ENCODE peak calls at places on chromosomes 1 and 21, in eight cellular contexts. One of them, this sample, is unnamed.
A peak's percentile ranks its signal among the peaks of the same experiment; 100 is the strongest.

GRCh38 chr1:245263701-245264100 is 108.9 kb downstream of the KIF26B start:
- DNase-seq in mesenchymal stem cell: peak; percentile 14
- DNase-seq in substantia nigra: no peak
- DNase-seq in cardiac muscle cell: peak; percentile 61
- DNase-seq in body of pancreas: no peak
- DNase-seq in transverse colon: no peak
- DNase-seq in endodermal cell: no peak
- DNase-seq in adrenal gland: no peak
- DNase-seq in this sample: no peak

GRCh38 chr1:197208945-197209344 is 59.1 kb upstream of the CRB1 start:
- DNase-seq in mesenchymal stem cell: no peak
- DNase-seq in substantia nigra: no peak
- DNase-seq in cardiac muscle cell: no peak
- DNase-seq in body of pancreas: no peak
- DNase-seq in transverse colon: no peak
- DNase-seq in endodermal cell: no peak
- DNase-seq in adrenal gland: no peak
- DNase-seq in this sample: no peak

GRCh38 chr1:202182040-202182877 is 11.3 kb upstream of the LGR6 start:
- DNase-seq in mesenchymal stem cell: no peak
- DNase-seq in substantia nigra: no peak
- DNase-seq in cardiac muscle cell: no peak
- DNase-seq in body of pancreas: no peak
- DNase-seq in transverse colon: no peak
- DNase-seq in endodermal cell: peak; percentile 38
- DNase-seq in adrenal gland: no peak
- DNase-seq in this sample: no peak

GRCh38 chr1:31881698-31882000 is 56.5 kb downstream of the PTP4A2 start:
- DNase-seq in mesenchymal stem cell: no peak
- DNase-seq in substantia nigra: no peak
- DNase-seq in cardiac muscle cell: no peak
- DNase-seq in body of pancreas: no peak
- DNase-seq in transverse colon: no peak
- DNase-seq in endodermal cell: no peak
- DNase-seq in adrenal gland: no peak
- DNase-seq in this sample: no peak

GRCh38 chr1:206717237-206717989 is 32.7 kb downstream of the MAPKAPK2 start:
- DNase-seq in mesenchymal stem cell: peak; percentile 58
- DNase-seq in substantia nigra: no peak
- DNase-seq in cardiac muscle cell: peak; percentile 70
- DNase-seq in body of pancreas: no peak
- DNase-seq in transverse colon: peak; percentile 42
- DNase-seq in endodermal cell: no peak
- DNase-seq in adrenal gland: no peak
- DNase-seq in this sample: no peak

GRCh38 chr1:108200627-108201106 is 524 bp upstream of the SLC25A24 start:
- DNase-seq in mesenchymal stem cell: peak; percentile 65
- DNase-seq in substantia nigra: peak; percentile 29
- DNase-seq in cardiac muscle cell: peak; percentile 82
- DNase-seq in body of pancreas: peak; percentile 37
- DNase-seq in transverse colon: peak; percentile 50
- DNase-seq in endodermal cell: peak; percentile 57
- DNase-seq in adrenal gland: peak; percentile 43
- DNase-seq in this sample: no peak

GRCh38 chr1:209645574-209646452 is 6.4 kb downstream of the LAMB3 start:
- DNase-seq in mesenchymal stem cell: peak; percentile 50
- DNase-seq in substantia nigra: no peak
- DNase-seq in cardiac muscle cell: peak; percentile 51
- DNase-seq in body of pancreas: no peak
- DNase-seq in transverse colon: no peak
- DNase-seq in endodermal cell: no peak
- DNase-seq in adrenal gland: no peak
- DNase-seq in this sample: peak; percentile 76

GRCh38 chr1:22118291-22118992 is 24.5 kb downstream of the WNT4 start:
- DNase-seq in mesenchymal stem cell: no peak
- DNase-seq in substantia nigra: no peak
- DNase-seq in cardiac muscle cell: no peak
- DNase-seq in body of pancreas: no peak
- DNase-seq in transverse colon: no peak
- DNase-seq in endodermal cell: no peak
- DNase-seq in adrenal gland: no peak
- DNase-seq in this sample: no peak

GRCh38 chr1:43704838-43705237 is 2.5 kb upstream of the ST3GAL3 start:
- DNase-seq in mesenchymal stem cell: no peak
- DNase-seq in substantia nigra: peak; percentile 5
- DNase-seq in cardiac muscle cell: peak; percentile 43
- DNase-seq in body of pancreas: no peak
- DNase-seq in transverse colon: no peak
- DNase-seq in endodermal cell: no peak
- DNase-seq in adrenal gland: peak; percentile 38
- DNase-seq in this sample: peak; percentile 39

GRCh38 chr21:46455575-46456385 is 2.9 kb upstream of the DIP2A start:
- DNase-seq in mesenchymal stem cell: peak; percentile 34
- DNase-seq in substantia nigra: peak; percentile 32
- DNase-seq in cardiac muscle cell: peak; percentile 90
- DNase-seq in body of pancreas: no peak
- DNase-seq in transverse colon: peak; percentile 26
- DNase-seq in endodermal cell: no peak
- DNase-seq in adrenal gland: peak; percentile 46
- DNase-seq in this sample: peak; percentile 43

GRCh38 chr1:224160171-224160682 is 22.8 kb upstream of the DEGS1 start:
- DNase-seq in mesenchymal stem cell: no peak
- DNase-seq in substantia nigra: no peak
- DNase-seq in cardiac muscle cell: no peak
- DNase-seq in body of pancreas: no peak
- DNase-seq in transverse colon: no peak
- DNase-seq in endodermal cell: no peak
- DNase-seq in adrenal gland: no peak
- DNase-seq in this sample: no peak

GRCh38 chr1:26950602-26951001 is 9.7 kb downstream of the KDF1 start:
- DNase-seq in mesenchymal stem cell: no peak
- DNase-seq in substantia nigra: no peak
- DNase-seq in cardiac muscle cell: no peak
- DNase-seq in body of pancreas: no peak
- DNase-seq in transverse colon: no peak
- DNase-seq in endodermal cell: no peak
- DNase-seq in adrenal gland: no peak
- DNase-seq in this sample: no peak

DNA sequence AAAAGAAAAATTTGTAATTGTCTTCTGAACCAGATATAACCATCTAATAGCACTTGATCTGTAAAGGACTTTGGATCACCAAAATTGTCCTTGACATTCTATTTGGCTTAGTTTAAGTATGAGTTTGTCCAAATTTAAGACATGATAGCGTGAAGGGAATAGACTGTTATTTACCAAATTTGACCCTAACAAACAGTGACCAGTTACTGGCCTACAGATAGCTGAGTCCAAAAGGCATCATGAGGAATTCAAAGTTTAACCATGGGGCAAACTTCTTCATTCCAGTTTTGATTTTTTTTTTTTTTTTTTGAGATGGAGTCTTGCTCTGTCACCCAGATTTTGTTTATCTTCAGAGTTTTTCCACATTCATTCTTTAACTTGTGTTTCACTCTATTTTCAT is 38.5 kb downstream of the CLIC4 start:
- DNase-seq in mesenchymal stem cell: no peak
- DNase-seq in substantia nigra: no peak
- DNase-seq in cardiac muscle cell: no peak
- DNase-seq in body of pancreas: no peak
- DNase-seq in transverse colon: no peak
- DNase-seq in endodermal cell: no peak
- DNase-seq in adrenal gland: no peak
- DNase-seq in this sample: no peak
- H3K27ac ChIP-seq in mesenchymal stem cell: no peak overlapping the region
- H3K27ac ChIP-seq in substantia nigra: no peak overlapping the region
- H3K27ac ChIP-seq in cardiac muscle cell: no peak overlapping the region
- H3K27ac ChIP-seq in body of pancreas: no peak overlapping the region
- H3K27ac ChIP-seq in transverse colon: no peak overlapping the region
- H3K27ac ChIP-seq in endodermal cell: no peak overlapping the region
- H3K27ac ChIP-seq in adrenal gland: no peak overlapping the region
- H3K27ac ChIP-seq in this sample: no peak overlapping the region

DNA sequence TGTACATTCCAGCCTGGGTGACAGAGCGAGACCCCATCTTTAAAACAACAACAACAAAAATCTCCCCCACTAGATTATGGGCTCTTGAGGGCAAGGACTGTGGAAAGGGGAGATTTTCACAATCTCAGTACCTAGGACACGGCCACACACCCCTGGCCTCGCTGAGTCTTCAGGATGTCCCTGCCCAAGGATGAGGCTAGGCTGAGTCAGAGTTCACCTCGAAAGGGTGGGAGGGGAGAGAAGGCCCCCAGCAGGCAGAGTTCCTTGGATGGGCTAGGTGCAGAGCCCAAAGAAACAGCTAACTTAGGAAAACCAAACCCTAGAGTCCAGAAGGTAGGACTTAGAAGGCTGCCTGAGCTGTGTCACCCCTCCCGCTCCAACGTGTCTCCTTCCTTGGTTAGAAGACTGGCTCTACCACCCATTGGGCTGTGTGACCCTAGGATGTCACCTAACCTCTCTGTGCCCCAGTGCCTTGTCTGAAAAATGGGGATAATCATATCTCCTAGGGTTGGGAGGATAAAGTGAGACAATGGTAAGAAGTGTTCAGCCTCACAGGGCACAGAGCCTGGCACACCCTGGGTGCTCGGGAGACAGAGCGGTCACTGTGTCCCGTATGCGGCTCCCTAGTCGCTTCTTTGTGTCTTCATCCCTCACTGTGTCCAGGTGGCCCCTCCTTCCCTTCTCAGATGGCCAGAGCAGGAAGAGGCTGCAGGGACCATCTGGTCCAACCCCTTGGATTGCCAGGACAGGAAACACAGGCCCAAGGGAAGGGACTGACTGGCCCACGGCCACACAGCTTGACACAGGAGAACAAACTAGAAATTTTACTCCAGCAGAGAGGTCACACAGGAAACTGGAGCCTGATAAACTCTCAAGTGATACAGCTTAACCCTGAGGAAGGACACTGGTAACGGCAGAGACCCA is 11.2 kb downstream of the TRIM62 start:
- DNase-seq in mesenchymal stem cell: no peak
- DNase-seq in substantia nigra: no peak
- DNase-seq in cardiac muscle cell: peak; percentile 19
- DNase-seq in body of pancreas: no peak
- DNase-seq in transverse colon: no peak
- DNase-seq in endodermal cell: no peak
- DNase-seq in adrenal gland: no peak
- DNase-seq in this sample: peak; percentile 49
- H3K27ac ChIP-seq in mesenchymal stem cell: peak overlapping the region; percentile 71
- H3K27ac ChIP-seq in substantia nigra: peak overlapping the region; percentile 94
- H3K27ac ChIP-seq in cardiac muscle cell: no peak overlapping the region
- H3K27ac ChIP-seq in body of pancreas: no peak overlapping the region
- H3K27ac ChIP-seq in transverse colon: no peak overlapping the region
- H3K27ac ChIP-seq in endodermal cell: no peak overlapping the region
- H3K27ac ChIP-seq in adrenal gland: no peak overlapping the region
- H3K27ac ChIP-seq in this sample: no peak overlapping the region

DNA sequence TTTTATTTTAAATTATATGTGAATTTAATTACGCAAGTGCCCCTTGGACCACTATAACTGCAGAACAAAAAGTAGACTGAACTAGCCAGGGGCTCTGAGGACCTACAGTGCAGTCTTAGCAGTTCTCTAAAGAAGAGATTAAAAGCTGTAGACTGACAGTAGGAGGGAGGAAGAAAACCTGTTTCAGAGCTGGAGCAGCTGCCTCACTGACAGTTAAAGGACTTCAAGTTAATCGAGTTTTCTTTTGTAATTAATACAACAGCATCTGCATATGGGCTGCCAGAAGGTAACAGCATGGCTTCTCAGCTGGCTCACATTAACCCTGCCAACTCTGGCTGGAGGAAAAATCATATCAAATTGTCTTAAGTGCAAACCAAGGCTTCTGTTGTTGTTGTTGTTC is 19.9 kb downstream of the DSTYK start:
- DNase-seq in mesenchymal stem cell: no peak
- DNase-seq in substantia nigra: no peak
- DNase-seq in cardiac muscle cell: no peak
- DNase-seq in body of pancreas: no peak
- DNase-seq in transverse colon: no peak
- DNase-seq in endodermal cell: no peak
- DNase-seq in adrenal gland: no peak
- DNase-seq in this sample: no peak
- H3K27ac ChIP-seq in mesenchymal stem cell: peak overlapping the region; percentile 65
- H3K27ac ChIP-seq in substantia nigra: peak overlapping the region; percentile 6
- H3K27ac ChIP-seq in cardiac muscle cell: peak overlapping the region; percentile 25
- H3K27ac ChIP-seq in body of pancreas: peak overlapping the region; percentile 31
- H3K27ac ChIP-seq in transverse colon: no peak overlapping the region
- H3K27ac ChIP-seq in endodermal cell: peak overlapping the region; percentile 34
- H3K27ac ChIP-seq in adrenal gland: peak overlapping the region; percentile 38
- H3K27ac ChIP-seq in this sample: no peak overlapping the region

DNA sequence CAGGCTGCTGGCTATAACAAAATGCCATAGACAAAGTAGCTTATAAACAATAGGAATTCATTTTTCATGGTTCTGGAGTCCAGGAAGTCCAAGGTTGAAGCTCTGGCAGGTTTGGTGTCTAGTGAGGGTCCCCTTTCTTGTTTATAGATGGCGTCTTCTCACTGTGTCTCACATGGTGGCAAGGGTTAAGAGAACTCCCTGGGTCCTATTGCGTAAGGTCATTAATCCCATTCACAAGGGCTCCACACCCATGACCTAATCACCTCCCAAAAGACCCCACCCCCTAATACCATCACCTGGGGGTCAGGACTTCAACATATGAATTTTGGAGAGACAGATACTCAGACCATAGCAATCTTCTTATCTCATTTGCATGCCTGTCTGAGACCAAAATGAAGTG is 108.9 kb upstream of the USP25 start:
- DNase-seq in mesenchymal stem cell: no peak
- DNase-seq in substantia nigra: no peak
- DNase-seq in cardiac muscle cell: no peak
- DNase-seq in body of pancreas: no peak
- DNase-seq in transverse colon: no peak
- DNase-seq in endodermal cell: no peak
- DNase-seq in adrenal gland: no peak
- DNase-seq in this sample: no peak
- H3K27ac ChIP-seq in mesenchymal stem cell: no peak overlapping the region
- H3K27ac ChIP-seq in substantia nigra: no peak overlapping the region
- H3K27ac ChIP-seq in cardiac muscle cell: no peak overlapping the region
- H3K27ac ChIP-seq in body of pancreas: no peak overlapping the region
- H3K27ac ChIP-seq in transverse colon: no peak overlapping the region
- H3K27ac ChIP-seq in endodermal cell: no peak overlapping the region
- H3K27ac ChIP-seq in adrenal gland: no peak overlapping the region
- H3K27ac ChIP-seq in this sample: no peak overlapping the region

This sample was measured in right cardiac atrium.